ENCODE peak calls at places on chromosomes 4 and X, in eight cellular contexts. C is caudate nucleus; E is activated T-cell treated with anti-CD3 and anti-CD28 coated beads, Interleukin-2, amount 50 U/mL, for 4 hours; Y is mesothelial cell of epicardium; S is stimulated activated CD4-positive, alpha-beta T cell treated with anti-CD3 and anti-CD28 coated beads, Interleukin-15, amount 100 ng/mL, for 1 hour; W is activated T-helper 9 cell treated with anti-CD3 and anti-CD28 coated beads, Interleukin-2, amount 50 U/mL, for 16 hours; P is foreskin fibroblast; G is WERI-Rb-1. Q is an unnamed sample.
A peak's percentile ranks its signal among the peaks of the same experiment; 100 is the strongest.

GRCh38 chr4:123430031-123430430 is 33.4 kb downstream of the SPRY1 start:
- DNase-seq in G (no peak), E (no peak), Y (no peak), C (no peak), P (no peak), S (no peak), W (no peak), Q (no peak)

GRCh38 chr4:63528592-63528991 is 880.7 kb downstream of the TECRL start:
- DNase-seq in P (no peak), W (no peak), Y (no peak), G (no peak), S (no peak), C (no peak), E (no peak), Q (no peak)

GRCh38 chr4:101169044-101170014 is 178.0 kb downstream of the PPP3CA start:
- DNase-seq in G (peak; percentile 88), E (peak; percentile 28), S (no peak), W (peak; percentile 14), C (no peak), Y (no peak), P (peak; percentile 34), Q (peak; percentile 73)

GRCh38 chr4:5020341-5020740 is 1.1 kb upstream of the CYTL1 start:
- DNase-seq in G (no peak), C (no peak), E (no peak), W (no peak), P (no peak), S (no peak), Y (no peak), Q (no peak)

GRCh38 chr4:8578717-8579116 is 1.5 kb upstream of the GPR78 start:
- DNase-seq in Y (no peak), C (no peak), W (no peak), S (no peak), E (no peak), P (no peak), G (no peak), Q (no peak)

GRCh38 chr4:167084326-167084725 is 150.0 kb downstream of the SPOCK3 start:
- DNase-seq in E (no peak), S (no peak), P (no peak), C (no peak), W (no peak), Y (no peak), G (no peak), Q (no peak)

GRCh38 chrX:13069771-13070410 is 25.5 kb upstream of the FAM9C start:
- DNase-seq in P (no peak), S (no peak), Y (no peak), E (no peak), C (no peak), W (no peak), G (no peak), Q (no peak)

GRCh38 chr4:147940144-147940543 is 208.3 kb downstream of the ARHGAP10 start:
- DNase-seq in G (no peak), P (no peak), Y (no peak), C (no peak), W (no peak), E (no peak), S (no peak), Q (no peak)

GRCh38 chr4:108355523-108356208 is 186.9 kb upstream of the LEF1 start:
- DNase-seq in Y (no peak), E (no peak), C (no peak), P (no peak), G (no peak), W (no peak), S (no peak), Q (no peak)

GRCh38 chrX:100447563-100448397 is 37.7 kb upstream of the PCDH19 start:
- DNase-seq in W (no peak), C (peak; percentile 1), G (peak; percentile 39), Y (no peak), P (peak; percentile 0), E (no peak), S (no peak), Q (peak; percentile 7)

GRCh38 chr4:80113615-80114014 is 40.6 kb upstream of the ANTXR2 start:
- DNase-seq in E (no peak), Y (no peak), S (no peak), W (no peak), C (no peak), G (no peak), P (no peak), Q (no peak)

GRCh38 chr4:726816-727215 is 21.2 kb downstream of the PCGF3 start:
- DNase-seq in E (no peak), S (no peak), Y (no peak), P (no peak), W (no peak), C (no peak), G (no peak), Q (no peak)

GRCh38 chr4:42401171-42401570 is 3.9 kb downstream of the SHISA3 start:
- DNase-seq in Y (no peak), E (no peak), W (no peak), C (no peak), S (no peak), G (no peak), P (no peak), Q (no peak)

GRCh38 chr4:119477412-119478053 is 151.1 kb downstream of the PDE5A start:
- DNase-seq in G (no peak), C (no peak), Y (no peak), W (no peak), P (no peak), E (no peak), S (no peak), Q (no peak)

GRCh38 chrX:44785652-44786051 is 58.2 kb upstream of the DUSP21 start:
- DNase-seq in P (peak; percentile 34), C (no peak), W (no peak), Y (no peak), E (no peak), S (no peak), G (no peak), Q (no peak)

GRCh38 chr4:1506956-1507721 is 100.9 kb upstream of the NKX1-1 start:
- DNase-seq in W (no peak), E (no peak), Y (no peak), G (peak; percentile 6), S (no peak), P (no peak), C (no peak), Q (no peak)

GRCh38 chr4:8107146-8107657 is 51.4 kb downstream of the ABLIM2 start:
- DNase-seq in W (no peak), G (no peak), Y (no peak), S (no peak), E (no peak), P (no peak), C (no peak), Q (no peak)

GRCh38 chrX:131287556-131288179 is 1.4 kb downstream of the IGSF1 start:
- DNase-seq in E (no peak), Y (no peak), P (no peak), C (no peak), G (no peak), W (no peak), S (no peak), Q (no peak)

GRCh38 chrX:116873678-116874077 is 410.9 kb upstream of the CT83 start:
- DNase-seq in Y (no peak), W (no peak), S (no peak), E (no peak), C (no peak), G (no peak), P (peak; percentile 31), Q (no peak)

GRCh38 chr4:33722800-33723511 is 2521.4 kb downstream of the ARAP2 start:
- DNase-seq in G (no peak), E (no peak), W (no peak), P (peak; percentile 52), S (no peak), C (no peak), Y (no peak), Q (peak; percentile 26)

GRCh38 chrX:149648932-149649331 is 17.3 kb upstream of the TMEM185A start:
- DNase-seq in G (no peak), E (no peak), P (no peak), S (no peak), W (no peak), Y (no peak), C (no peak), Q (no peak)